ENCODE peak calls at places on chromosomes 6 and 20, in seven cellular contexts. Y, H, R, J, U, D and M are unnamed samples. For H3K36me3, the result is how much of the 10 kb centered on the place peaks cover.

GRCh38 chr6:21582651-21583050 is 10.9 kb upstream of the SOX4 start:
- DNase-seq in Y (no peak), H (no peak), R (no peak), J (peak), U (no peak), D (no peak), M (no peak)

GRCh38 chr6:40947876-40948514 is 91.0 kb downstream of the UNC5CL start:
- DNase-seq in Y (no peak), H (no peak), R (no peak), J (peak), U (peak), D (peak), M (peak)

GRCh38 chr20:1813101-1813529 is 82.1 kb upstream of the SIRPA start:
- DNase-seq in Y (peak), H (peak), R (no peak), J (peak), U (peak), D (peak), M (no peak)

GRCh38 chr6:64330694-64331309 is 695.2 kb downstream of the PHF3 start:
- DNase-seq in Y (peak), H (peak), R (peak), J (peak), U (peak), D (peak), M (peak)

GRCh38 chr6:140485740-140486467 is 1111.5 kb upstream of the CITED2 start:
- DNase-seq in Y (no peak), H (peak), R (peak), J (peak), U (peak), D (peak), M (no peak)

GRCh38 chr20:53940356-53940694 is 130.1 kb downstream of the BCAS1 start:
- DNase-seq in Y (no peak), H (no peak), R (no peak), J (no peak), U (no peak), D (no peak), M (no peak)

GRCh38 chr6:79666633-79667032 is 35.5 kb downstream of the SH3BGRL2 start:
- DNase-seq in Y (no peak), H (no peak), R (no peak), J (no peak), U (no peak), D (no peak), M (no peak)

GRCh38 chr6:101770116-101770515 is 376.6 kb downstream of the GRIK2 start:
- DNase-seq in Y (no peak), H (no peak), R (no peak), J (no peak), U (no peak), D (no peak), M (no peak)

GRCh38 chr20:17844549-17845298 is 123.9 kb downstream of the SNX5 start:
- DNase-seq in Y (no peak), H (no peak), R (no peak), J (no peak), U (no peak), D (no peak), M (no peak)

GRCh38 chr6:37783831-37784584 is 35.5 kb upstream of the ZFAND3 start:
- DNase-seq in Y (peak), H (peak), R (peak), J (no peak), U (peak), D (no peak), M (peak)

GRCh38 chr6:16697437-16698162 is 63.7 kb downstream of the ATXN1 start:
- DNase-seq in Y (no peak), H (no peak), R (no peak), J (no peak), U (no peak), D (no peak), M (no peak)

GRCh38 chr6:36495086-36495485 is 52.2 kb downstream of the STK38 start:
- DNase-seq in Y (no peak), H (no peak), R (no peak), J (no peak), U (no peak), D (no peak), M (no peak)
- H3K36me3 ChIP-seq in Y (under half), H (under half), R (half or more), J (under half), U (under half), D (under half), M (under half)

DNA sequence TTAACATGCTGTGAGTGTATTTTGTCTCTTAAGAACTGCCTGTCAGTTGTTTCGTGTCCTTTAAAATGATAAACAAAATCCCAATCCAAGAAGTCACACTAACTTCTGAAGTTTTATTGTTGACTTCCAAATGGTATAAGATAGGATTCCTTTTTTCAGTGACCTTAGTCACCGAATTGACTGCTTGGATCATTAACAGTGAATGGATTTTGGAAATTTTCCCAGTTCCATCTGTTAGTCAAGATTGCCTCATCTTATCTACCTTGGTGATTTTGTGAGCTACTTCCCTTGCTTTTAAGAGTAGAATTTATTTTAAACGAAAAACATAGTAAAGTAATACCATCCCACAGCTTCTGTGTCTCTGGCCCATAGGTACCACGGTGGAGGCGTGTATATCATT is 14.9 kb downstream of the RIOK1 start:
- DNase-seq in Y (no peak), H (no peak), R (no peak), J (no peak), U (no peak), D (no peak), M (no peak)
- H3K36me3 ChIP-seq in Y (under half), H (under half), R (half or more), J (half or more), U (half or more), D (under half), M (under half)

DNA sequence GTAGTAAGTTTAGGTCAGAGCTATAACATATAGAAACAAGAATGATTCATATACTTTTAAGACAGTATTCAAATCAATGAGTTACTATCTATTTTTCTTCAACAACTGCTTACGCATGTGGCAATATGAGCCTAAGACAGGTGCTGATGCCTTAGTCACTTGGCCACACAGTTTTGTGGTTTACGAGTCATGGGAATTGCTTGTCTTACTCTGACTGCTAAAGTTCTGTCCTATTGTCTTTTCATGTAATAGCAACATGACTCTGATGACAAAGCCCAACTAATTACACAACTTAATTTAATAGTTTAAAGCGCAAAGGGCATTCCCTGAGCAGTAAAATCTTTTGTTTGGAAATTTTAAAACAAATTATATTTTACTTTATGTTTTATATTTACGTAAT is 159.3 kb upstream of the CENPW start:
- DNase-seq in Y (no peak), H (no peak), R (no peak), J (peak), U (peak), D (peak), M (peak)
- H3K36me3 ChIP-seq in Y (under half), H (under half), R (under half), J (under half), U (under half), D (under half), M (under half)

DNA sequence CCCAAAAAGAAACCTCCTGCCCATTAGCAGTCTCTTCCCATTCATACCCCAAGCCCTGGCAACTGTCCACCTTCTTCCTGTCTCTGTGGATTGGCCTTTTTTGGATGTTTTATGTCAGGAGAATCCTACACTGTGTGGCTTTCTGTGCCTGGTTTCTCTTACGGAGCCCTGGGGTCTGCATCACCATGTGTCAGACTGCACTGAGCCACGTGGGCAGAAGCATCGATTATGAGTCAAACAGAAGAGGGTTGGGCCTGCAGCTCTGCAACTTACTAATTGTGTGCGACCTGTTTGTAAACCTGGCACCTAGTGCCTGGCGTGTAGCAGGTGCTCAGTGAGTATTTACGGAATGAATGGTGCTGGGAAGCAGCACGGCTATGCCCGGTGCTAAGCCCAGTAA is 62.6 kb downstream of the IGF2R start:
- DNase-seq in Y (no peak), H (no peak), R (no peak), J (peak), U (peak), D (peak), M (no peak)
- H3K36me3 ChIP-seq in Y (under half), H (under half), R (half or more), J (under half), U (under half), D (under half), M (under half)

GRCh38 chr6:134851548-134851947 is 98.4 kb downstream of the ALDH8A1 start:
- DNase-seq in Y (no peak), H (no peak), R (no peak), J (no peak), U (no peak), D (no peak), M (no peak)
- H3K36me3 ChIP-seq in Y (under half), H (under half), R (under half), J (under half), U (under half), D (under half), M (under half)

DNA sequence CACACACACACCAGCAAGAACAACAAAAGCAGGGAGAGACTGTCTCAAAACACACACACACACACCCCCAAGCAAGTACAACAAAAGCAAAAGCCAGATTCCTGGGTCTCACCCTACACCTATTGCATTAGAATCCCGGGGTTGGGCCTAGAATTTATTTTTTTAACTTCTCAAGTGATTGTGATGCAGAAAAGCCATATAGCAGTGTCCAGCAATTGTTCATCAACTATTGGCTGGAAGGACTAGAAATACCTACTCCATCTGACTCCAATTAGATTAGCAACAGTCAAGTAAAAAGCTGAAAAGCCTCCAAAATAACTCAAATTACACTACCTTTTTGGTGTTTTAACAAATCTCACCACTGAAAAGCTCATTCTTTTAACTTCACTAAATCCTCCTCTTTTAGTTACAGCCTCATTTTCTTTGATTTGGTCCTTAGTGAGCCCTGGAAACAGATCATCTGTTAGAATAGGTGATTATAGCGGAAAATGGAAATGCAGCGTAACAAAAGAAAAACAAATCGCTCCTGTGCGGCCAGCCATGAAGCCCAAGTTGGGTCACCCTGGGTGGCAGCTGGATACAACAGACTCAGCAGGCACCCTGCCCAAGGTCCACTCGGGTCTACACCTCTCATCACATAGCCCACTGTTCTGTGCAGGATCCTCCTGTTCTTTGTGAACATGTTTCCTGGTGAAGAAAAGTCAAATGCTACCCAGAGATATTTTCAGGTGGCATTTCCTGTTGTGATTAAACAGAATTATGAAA is 38.7 kb downstream of the STAU1 start:
- DNase-seq in Y (no peak), H (no peak), R (no peak), J (no peak), U (no peak), D (no peak), M (no peak)
- H3K36me3 ChIP-seq in Y (under half), H (under half), R (half or more), J (under half), U (under half), D (under half), M (under half)

DNA sequence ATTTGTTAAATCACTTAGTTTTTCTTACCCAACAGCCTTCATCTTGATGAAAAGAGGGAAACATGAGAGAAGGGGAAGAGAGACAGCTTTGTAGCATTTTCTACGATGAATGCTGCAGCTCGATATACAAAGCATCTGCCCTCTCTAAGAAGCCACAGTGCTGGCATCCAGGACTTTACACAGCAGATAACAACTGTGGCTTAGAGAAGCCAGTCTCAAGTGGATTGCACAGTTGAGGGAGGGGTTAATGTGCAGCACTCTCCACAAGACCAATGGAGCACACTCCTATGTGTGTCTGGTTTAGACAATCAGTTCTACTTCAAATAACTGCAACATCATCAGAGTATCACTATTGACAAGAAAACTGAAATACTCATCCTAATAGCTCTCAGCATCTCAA is 5.8 kb downstream of the C6orf120 start:
- DNase-seq in Y (no peak), H (no peak), R (no peak), J (no peak), U (no peak), D (no peak), M (no peak)
- H3K36me3 ChIP-seq in Y (under half), H (under half), R (half or more), J (under half), U (under half), D (under half), M (under half)

GRCh38 chr6:147267658-147268057 is 63.4 kb downstream of the STXBP5 start:
- DNase-seq in Y (no peak), H (no peak), R (no peak), J (no peak), U (no peak), D (no peak), M (no peak)
- H3K36me3 ChIP-seq in Y (under half), H (under half), R (under half), J (under half), U (under half), D (under half), M (under half)

GRCh38 chr20:49281059-49281912 is 3.4 kb upstream of the ZNFX1 start:
- DNase-seq in Y (no peak), H (no peak), R (no peak), J (peak), U (peak), D (peak), M (peak)
- H3K36me3 ChIP-seq in Y (under half), H (under half), R (half or more), J (half or more), U (half or more), D (half or more), M (half or more)

GRCh38 chr20:34539756-34540155 is 18.8 kb upstream of the MAP1LC3A start:
- DNase-seq in Y (no peak), H (no peak), R (no peak), J (no peak), U (no peak), D (no peak), M (no peak)

GRCh38 chr20:34540596-34541263 is 17.8 kb upstream of the MAP1LC3A start:
- DNase-seq in Y (no peak), H (no peak), R (no peak), J (no peak), U (no peak), D (no peak), M (no peak)

GRCh38 chr20:34536798-34537394 is 20.7 kb downstream of the DYNLRB1 start:
- DNase-seq in Y (peak), H (peak), R (peak), J (no peak), U (peak), D (no peak), M (peak)

GRCh38 chr20:34537651-34538050 is 20.9 kb upstream of the MAP1LC3A start:
- DNase-seq in Y (no peak), H (no peak), R (peak), J (no peak), U (no peak), D (no peak), M (no peak)

GRCh38 chr20:34538671-34539123 is 19.8 kb upstream of the MAP1LC3A start:
- DNase-seq in Y (no peak), H (peak), R (peak), J (peak), U (peak), D (no peak), M (peak)
- H3K36me3 ChIP-seq in Y (under half), H (under half), R (half or more), J (under half), U (under half), D (half or more), M (under half)